ENCODE peak calls at places on chromosomes 7 and 10, in nine cellular contexts. Z, C, G, L, R, A, M, N and O are unnamed samples.

GRCh38 chr10:63883861-63884260 is 362.7 kb downstream of the REEP3 start:
- DNase-seq in Z (no peak), C (no peak), G (no peak), L (no peak), R (no peak), A (no peak), M (no peak), N (no peak), O (no peak)

GRCh38 chr10:44959243-44960097 is at the start of gene RASSF4:
- DNase-seq in Z (peak; percentile 87), C (peak; percentile 93), G (peak; percentile 92), L (peak; percentile 93), R (peak; percentile 97), A (peak; percentile 98), M (peak; percentile 92), N (peak; percentile 27), O (peak; percentile 92)

GRCh38 chr7:107967420-107967819 is 35.5 kb downstream of the LAMB1 start:
- DNase-seq in Z (no peak), C (no peak), G (no peak), L (no peak), R (no peak), A (no peak), M (no peak), N (no peak), O (no peak)

GRCh38 chr10:58967551-58968418 is 208.7 kb upstream of the PHYHIPL start:
- DNase-seq in Z (no peak), C (peak; percentile 53), G (no peak), L (peak; percentile 50), R (peak; percentile 30), A (peak; percentile 61), M (no peak), N (no peak), O (no peak)

GRCh38 chr10:130038019-130038555 is 72.5 kb downstream of the C10orf143 start:
- DNase-seq in Z (no peak), C (no peak), G (no peak), L (no peak), R (no peak), A (peak; percentile 36), M (no peak), N (no peak), O (no peak)

GRCh38 chr7:151743481-151743983 is 133.4 kb downstream of the PRKAG2 start:
- DNase-seq in Z (no peak), C (no peak), G (no peak), L (no peak), R (no peak), A (no peak), M (no peak), N (no peak), O (no peak)

GRCh38 chr7:24611130-24611529 is 37.9 kb downstream of the PALS2 start:
- DNase-seq in Z (no peak), C (no peak), G (no peak), L (no peak), R (no peak), A (no peak), M (no peak), N (no peak), O (no peak)

GRCh38 chr7:128003179-128003578 is 28.1 kb downstream of the LRRC4 start:
- DNase-seq in Z (no peak), C (peak; percentile 38), G (no peak), L (no peak), R (no peak), A (no peak), M (no peak), N (no peak), O (no peak)

GRCh38 chr10:25875555-25876165 is 58.4 kb upstream of the MYO3A start:
- DNase-seq in Z (peak; percentile 79), C (peak; percentile 84), G (peak; percentile 52), L (peak; percentile 74), R (peak; percentile 40), A (peak; percentile 69), M (peak; percentile 23), N (peak; percentile 54), O (peak; percentile 51)

GRCh38 chr10:101851411-101852116 is 8.0 kb upstream of the KCNIP2 start:
- DNase-seq in Z (no peak), C (no peak), G (no peak), L (no peak), R (no peak), A (no peak), M (no peak), N (no peak), O (no peak)

GRCh38 chr10:120414946-120415345 is 42.1 kb upstream of the PLPP4 start:
- DNase-seq in Z (no peak), C (no peak), G (no peak), L (no peak), R (no peak), A (no peak), M (no peak), N (no peak), O (no peak)

GRCh38 chr7:143458263-143458662 is 15.0 kb downstream of the TAS2R60 start:
- DNase-seq in Z (no peak), C (peak; percentile 9), G (no peak), L (no peak), R (no peak), A (no peak), M (no peak), N (no peak), O (no peak)

GRCh38 chr10:117431160-117431559 is 55.9 kb upstream of the PDZD8 start:
- DNase-seq in Z (peak; percentile 73), C (no peak), G (no peak), L (no peak), R (no peak), A (no peak), M (no peak), N (no peak), O (peak; percentile 56)

GRCh38 chr10:79490400-79491081 is 21.8 kb upstream of the EIF5AL1 start:
- DNase-seq in Z (no peak), C (no peak), G (no peak), L (no peak), R (peak; percentile 55), A (no peak), M (no peak), N (peak; percentile 40), O (no peak)

GRCh38 chr10:28719789-28720436 is 42.6 kb downstream of the BAMBI start:
- DNase-seq in Z (peak; percentile 8), C (no peak), G (no peak), L (no peak), R (no peak), A (no peak), M (no peak), N (no peak), O (no peak)

GRCh38 chr10:28721318-28721717 is 44.0 kb downstream of the BAMBI start:
- DNase-seq in Z (no peak), C (no peak), G (no peak), L (no peak), R (no peak), A (no peak), M (no peak), N (no peak), O (no peak)

GRCh38 chr10:28717659-28718201 is 40.4 kb downstream of the BAMBI start:
- DNase-seq in Z (no peak), C (no peak), G (no peak), L (no peak), R (no peak), A (no peak), M (no peak), N (no peak), O (no peak)

GRCh38 chr10:28716748-28717147 is 39.4 kb downstream of the BAMBI start:
- DNase-seq in Z (no peak), C (no peak), G (no peak), L (no peak), R (no peak), A (no peak), M (no peak), N (no peak), O (no peak)

DNA sequence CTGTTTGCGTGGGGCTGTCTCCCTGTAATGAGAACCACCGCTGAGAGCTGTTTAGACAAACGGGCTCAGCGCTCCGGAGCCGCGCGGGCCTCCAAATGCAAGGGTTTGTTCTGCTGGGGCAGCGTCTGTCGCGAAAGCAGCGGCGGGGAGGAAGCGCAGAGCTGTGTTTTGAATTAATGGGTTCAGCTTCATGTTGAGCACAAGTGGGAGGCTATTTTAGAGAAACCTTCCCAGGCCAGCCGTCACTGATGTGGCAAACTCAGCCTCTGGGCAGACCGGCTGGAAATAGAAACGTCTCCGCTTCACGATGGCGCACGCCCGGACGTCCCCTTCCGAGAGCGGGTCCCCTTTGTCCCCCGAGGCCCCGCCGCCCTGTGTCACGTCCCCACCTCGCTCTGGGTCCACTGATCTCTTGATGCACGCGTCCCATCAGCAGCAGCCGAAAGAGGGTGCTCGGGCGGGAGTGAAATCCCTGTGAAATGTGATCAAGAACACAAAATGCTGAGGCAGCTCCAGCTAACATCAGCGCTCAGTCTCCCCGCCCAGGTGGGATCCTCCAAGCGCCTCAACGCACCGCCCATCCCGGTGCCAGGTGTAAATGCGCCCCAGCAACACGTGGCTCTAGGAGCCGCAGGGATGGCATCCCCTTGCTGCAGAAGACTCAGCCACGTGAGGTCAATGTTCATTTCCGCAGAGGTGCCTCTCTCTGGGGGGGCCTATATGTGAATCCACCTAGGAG is 44.9 kb downstream of the BAMBI start:
- DNase-seq in Z (no peak), C (no peak), G (no peak), L (peak; percentile 24), R (peak; percentile 43), A (peak; percentile 68), M (peak; percentile 67), N (no peak), O (no peak)
- TF ChIP-seq CTCF in Z (no peak), C (no peak), G (no peak), L (no peak), R (no peak), A (no peak), M (no peak), N (no peak), O (no peak)

GRCh38 chr10:31508882-31509281 is 189.9 kb downstream of the ZEB1 start:
- DNase-seq in Z (no peak), C (no peak), G (no peak), L (no peak), R (no peak), A (no peak), M (no peak), N (no peak), O (no peak)
- TF ChIP-seq CTCF in Z (no peak), C (no peak), G (no peak), L (no peak), R (no peak), A (no peak), M (no peak), N (no peak), O (no peak)

GRCh38 chr7:41886906-41887311 is 184.0 kb upstream of the INHBA start:
- DNase-seq in Z (peak; percentile 83), C (no peak), G (no peak), L (no peak), R (peak; percentile 58), A (no peak), M (peak; percentile 56), N (peak; percentile 69), O (no peak)
- TF ChIP-seq CTCF in Z (no peak), C (no peak), G (no peak), L (no peak), R (no peak), A (no peak), M (no peak), N (peak; percentile 55), O (no peak)

DNA sequence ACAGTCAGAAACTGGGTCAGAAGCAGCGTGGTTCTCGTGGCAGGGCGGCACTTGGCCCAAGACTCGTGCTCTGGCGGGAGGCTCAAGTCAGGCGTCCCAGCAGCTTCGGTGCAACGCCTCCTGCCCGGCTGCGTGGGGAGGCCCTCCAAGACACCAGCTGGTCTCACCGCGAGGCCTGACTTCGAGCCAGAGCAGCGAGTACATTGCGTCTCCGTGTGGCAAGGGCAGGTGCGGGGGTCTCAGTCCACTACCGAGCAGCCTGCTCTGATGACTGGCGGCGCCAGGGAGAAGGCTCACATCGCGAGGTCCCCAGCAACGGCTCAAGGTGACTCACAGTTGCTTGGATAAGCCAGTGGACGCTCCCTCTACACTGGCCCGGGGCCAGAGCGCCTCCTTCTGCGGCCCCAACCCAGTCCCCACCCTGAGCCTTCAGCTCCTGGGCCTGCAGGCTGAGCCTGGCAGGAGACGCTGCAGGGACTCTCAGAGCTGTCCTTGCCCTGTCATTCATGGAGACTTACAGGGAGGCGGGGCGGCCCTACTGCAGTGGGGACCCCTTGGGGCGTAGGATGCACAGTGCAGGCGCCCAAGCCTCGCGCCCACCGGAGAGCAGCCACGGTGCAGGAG is 41.9 kb upstream of the PRKAR1B start:
- DNase-seq in Z (no peak), C (no peak), G (no peak), L (peak; percentile 34), R (peak; percentile 60), A (no peak), M (peak; percentile 82), N (no peak), O (no peak)
- TF ChIP-seq CTCF in Z (no peak), C (no peak), G (no peak), L (no peak), R (no peak), A (no peak), M (peak; percentile 6), N (no peak), O (no peak)